ENCODE peak calls at places on chromosomes 13 and 19, in ten cellular contexts. V is astrocyte of the hippocampus; W is DMS53; U is stimulated activated CD8-positive, alpha-beta memory T cell treated with anti-CD3 and anti-CD28 coated beads, Interleukin-7, amount 100 ng/mL, for 48 hours; C is T-helper 1 cell; F is activated CD4-positive, alpha-beta T cell treated with anti-CD3 and anti-CD28 coated beads, Interleukin-2, amount 50 U/mL, for 1 hour; A is lower lobe of right lung; E is AG09319; Z is nephron progenitor cell; Q is stimulated activated CD4-positive, alpha-beta T cell treated with anti-CD3 and anti-CD28 coated beads, Interleukin-4, amount 100 ng/mL, for 24 hours. I is an unnamed sample.

GRCh38 chr13:40024578-40024952 is 369.1 kb downstream of the COG6 start:
- DNase-seq in C (no peak), W (no peak), E (no peak), Q (no peak), V (no peak), Z (no peak), U (no peak), F (no peak), A (no peak), I (no peak)

GRCh38 chr19:850221-850978 is 1.7 kb upstream of the ELANE start:
- DNase-seq in W (peak), E (peak), C (no peak), Z (no peak), U (no peak), F (no peak), V (peak), A (peak), Q (no peak), I (peak)

GRCh38 chr13:27379694-27380596 is 44.5 kb upstream of the GTF3A start:
- DNase-seq in C (peak), W (peak), A (no peak), Z (peak), F (peak), E (no peak), V (peak), U (peak), Q (peak), I (no peak)

GRCh38 chr19:4304509-4305252 is at the start of gene FSD1:
- DNase-seq in E (no peak), V (peak), W (peak), U (peak), Z (peak), Q (peak), C (peak), A (no peak), F (peak), I (peak)

GRCh38 chr13:43261018-43261417 is 237.6 kb downstream of the DNAJC15 start:
- DNase-seq in C (no peak), Z (no peak), V (peak), U (no peak), E (no peak), Q (no peak), W (no peak), F (no peak), A (no peak), I (peak)

GRCh38 chr19:36046443-36047050 is 7.5 kb downstream of the THAP8 start:
- DNase-seq in A (no peak), W (no peak), Z (no peak), U (no peak), E (no peak), Q (no peak), V (no peak), C (no peak), F (no peak), I (no peak)

GRCh38 chr13:108156749-108157148 is 58.6 kb downstream of the LIG4 start:
- DNase-seq in Z (no peak), F (no peak), U (no peak), C (no peak), Q (no peak), E (no peak), A (no peak), V (no peak), W (no peak), I (no peak)

GRCh38 chr13:50390503-50391248 is 375.4 kb downstream of the KCNRG start:
- DNase-seq in Z (no peak), Q (no peak), C (no peak), U (no peak), W (no peak), V (no peak), A (no peak), E (no peak), F (no peak), I (no peak)

GRCh38 chr13:47908200-47908902 is 92.7 kb downstream of the SUCLA2 start:
- DNase-seq in C (no peak), A (no peak), Z (no peak), W (no peak), Q (no peak), U (no peak), F (no peak), V (peak), E (no peak), I (peak)

GRCh38 chr19:2722541-2723344 is 1.6 kb upstream of the DIRAS1 start:
- DNase-seq in U (no peak), Q (no peak), C (no peak), W (peak), F (no peak), A (peak), V (peak), E (peak), Z (no peak), I (peak)

GRCh38 chr19:3827306-3827705 is 41.1 kb upstream of the MATK start:
- DNase-seq in C (no peak), Q (no peak), Z (no peak), F (no peak), U (no peak), W (no peak), E (no peak), A (no peak), V (no peak), I (no peak)

GRCh38 chr13:74891610-74892009 is 590.4 kb downstream of the TBC1D4 start:
- DNase-seq in A (no peak), W (peak), F (no peak), Z (no peak), C (no peak), E (no peak), V (peak), Q (no peak), U (no peak), I (no peak)

I was measured in NCI-H226.